ENCODE peak calls at places on chromosomes 1 and 21, in ten cellular contexts. One of them, this sample, is unnamed.

GRCh38 chr1:39268112-39268581 is 63.7 kb downstream of the MACF1 start:
- DNase-seq in fibroblast of the aortic adventitia: peak
- DNase-seq in anterior cingulate cortex: no peak
- DNase-seq in amniotic stem cell: peak
- DNase-seq in SHP77: peak
- DNase-seq in Daoy: peak
- DNase-seq in stimulated activated CD4-positive, alpha-beta T cell treated with anti-CD3 and anti-CD28 coated beads, Interleukin-2, amount 100 ng/mL, for 48 hours: no peak
- DNase-seq in activated naive CD4-positive, alpha-beta T cell treated with anti-CD3 and anti-CD28 coated beads, Interleukin-2, amount 50 U/mL, for 72 hours: no peak
- DNase-seq in nucleus accumbens: peak
- DNase-seq in heart right ventricle: no peak
- DNase-seq in this sample: no peak

GRCh38 chr1:119771770-119772169 is 3.1 kb upstream of the HMGCS2 start:
- DNase-seq in fibroblast of the aortic adventitia: no peak
- DNase-seq in anterior cingulate cortex: no peak
- DNase-seq in amniotic stem cell: no peak
- DNase-seq in SHP77: no peak
- DNase-seq in Daoy: no peak
- DNase-seq in stimulated activated CD4-positive, alpha-beta T cell treated with anti-CD3 and anti-CD28 coated beads, Interleukin-2, amount 100 ng/mL, for 48 hours: no peak
- DNase-seq in activated naive CD4-positive, alpha-beta T cell treated with anti-CD3 and anti-CD28 coated beads, Interleukin-2, amount 50 U/mL, for 72 hours: no peak
- DNase-seq in nucleus accumbens: no peak
- DNase-seq in heart right ventricle: no peak
- DNase-seq in this sample: peak

GRCh38 chr21:34959607-34960006 is 89.5 kb downstream of the RUNX1 start:
- DNase-seq in fibroblast of the aortic adventitia: no peak
- DNase-seq in anterior cingulate cortex: no peak
- DNase-seq in amniotic stem cell: no peak
- DNase-seq in SHP77: no peak
- DNase-seq in Daoy: no peak
- DNase-seq in stimulated activated CD4-positive, alpha-beta T cell treated with anti-CD3 and anti-CD28 coated beads, Interleukin-2, amount 100 ng/mL, for 48 hours: no peak
- DNase-seq in activated naive CD4-positive, alpha-beta T cell treated with anti-CD3 and anti-CD28 coated beads, Interleukin-2, amount 50 U/mL, for 72 hours: no peak
- DNase-seq in nucleus accumbens: no peak
- DNase-seq in heart right ventricle: no peak
- DNase-seq in this sample: no peak

GRCh38 chr1:215079456-215079855 is 3.1 kb upstream of the KCNK2 start:
- DNase-seq in fibroblast of the aortic adventitia: peak
- DNase-seq in anterior cingulate cortex: no peak
- DNase-seq in amniotic stem cell: no peak
- DNase-seq in SHP77: no peak
- DNase-seq in Daoy: no peak
- DNase-seq in stimulated activated CD4-positive, alpha-beta T cell treated with anti-CD3 and anti-CD28 coated beads, Interleukin-2, amount 100 ng/mL, for 48 hours: no peak
- DNase-seq in activated naive CD4-positive, alpha-beta T cell treated with anti-CD3 and anti-CD28 coated beads, Interleukin-2, amount 50 U/mL, for 72 hours: no peak
- DNase-seq in nucleus accumbens: no peak
- DNase-seq in heart right ventricle: no peak
- DNase-seq in this sample: no peak

GRCh38 chr1:203888807-203889251 is 27.4 kb downstream of the SNRPE start:
- DNase-seq in fibroblast of the aortic adventitia: peak
- DNase-seq in anterior cingulate cortex: no peak
- DNase-seq in amniotic stem cell: no peak
- DNase-seq in SHP77: no peak
- DNase-seq in Daoy: peak
- DNase-seq in stimulated activated CD4-positive, alpha-beta T cell treated with anti-CD3 and anti-CD28 coated beads, Interleukin-2, amount 100 ng/mL, for 48 hours: no peak
- DNase-seq in activated naive CD4-positive, alpha-beta T cell treated with anti-CD3 and anti-CD28 coated beads, Interleukin-2, amount 50 U/mL, for 72 hours: no peak
- DNase-seq in nucleus accumbens: no peak
- DNase-seq in heart right ventricle: no peak
- DNase-seq in this sample: no peak

GRCh38 chr1:27176954-27177353 is 22.0 kb upstream of the SLC9A1 start:
- DNase-seq in fibroblast of the aortic adventitia: no peak
- DNase-seq in anterior cingulate cortex: no peak
- DNase-seq in amniotic stem cell: no peak
- DNase-seq in SHP77: no peak
- DNase-seq in Daoy: no peak
- DNase-seq in stimulated activated CD4-positive, alpha-beta T cell treated with anti-CD3 and anti-CD28 coated beads, Interleukin-2, amount 100 ng/mL, for 48 hours: no peak
- DNase-seq in activated naive CD4-positive, alpha-beta T cell treated with anti-CD3 and anti-CD28 coated beads, Interleukin-2, amount 50 U/mL, for 72 hours: no peak
- DNase-seq in nucleus accumbens: no peak
- DNase-seq in heart right ventricle: no peak
- DNase-seq in this sample: no peak

GRCh38 chr1:26541431-26541815 is 11.9 kb downstream of the RPS6KA1 start:
- DNase-seq in fibroblast of the aortic adventitia: no peak
- DNase-seq in anterior cingulate cortex: no peak
- DNase-seq in amniotic stem cell: no peak
- DNase-seq in SHP77: no peak
- DNase-seq in Daoy: no peak
- DNase-seq in stimulated activated CD4-positive, alpha-beta T cell treated with anti-CD3 and anti-CD28 coated beads, Interleukin-2, amount 100 ng/mL, for 48 hours: no peak
- DNase-seq in activated naive CD4-positive, alpha-beta T cell treated with anti-CD3 and anti-CD28 coated beads, Interleukin-2, amount 50 U/mL, for 72 hours: no peak
- DNase-seq in nucleus accumbens: no peak
- DNase-seq in heart right ventricle: no peak
- DNase-seq in this sample: no peak

GRCh38 chr1:156293895-156294294 is 1.6 kb downstream of the GLMP start:
- DNase-seq in fibroblast of the aortic adventitia: no peak
- DNase-seq in anterior cingulate cortex: no peak
- DNase-seq in amniotic stem cell: no peak
- DNase-seq in SHP77: no peak
- DNase-seq in Daoy: no peak
- DNase-seq in stimulated activated CD4-positive, alpha-beta T cell treated with anti-CD3 and anti-CD28 coated beads, Interleukin-2, amount 100 ng/mL, for 48 hours: no peak
- DNase-seq in activated naive CD4-positive, alpha-beta T cell treated with anti-CD3 and anti-CD28 coated beads, Interleukin-2, amount 50 U/mL, for 72 hours: no peak
- DNase-seq in nucleus accumbens: no peak
- DNase-seq in heart right ventricle: no peak
- DNase-seq in this sample: no peak

GRCh38 chr1:30413606-30414005 is 309.8 kb downstream of the MATN1 start:
- DNase-seq in fibroblast of the aortic adventitia: no peak
- DNase-seq in anterior cingulate cortex: no peak
- DNase-seq in amniotic stem cell: no peak
- DNase-seq in SHP77: no peak
- DNase-seq in Daoy: no peak
- DNase-seq in stimulated activated CD4-positive, alpha-beta T cell treated with anti-CD3 and anti-CD28 coated beads, Interleukin-2, amount 100 ng/mL, for 48 hours: no peak
- DNase-seq in activated naive CD4-positive, alpha-beta T cell treated with anti-CD3 and anti-CD28 coated beads, Interleukin-2, amount 50 U/mL, for 72 hours: no peak
- DNase-seq in nucleus accumbens: no peak
- DNase-seq in heart right ventricle: no peak
- DNase-seq in this sample: no peak

This sample was measured in upper lobe of left lung.